ENCODE peak calls at places on chromosomes 13 and 19, in four cellular contexts. U is heart right ventricle; E is nucleus accumbens; H is activated naive CD4-positive, alpha-beta T cell. G is an unnamed sample.

GRCh38 chr13:42969558-42970172 is 22.4 kb downstream of the EPSTI1 start:
- DNase-seq in H (peak; percentile 72), U (peak; percentile 79), E (peak; percentile 47), G (peak; percentile 60)

GRCh38 chr13:61002686-61003085 is 413.0 kb downstream of the PCDH20 start:
- DNase-seq in U (no peak), E (no peak), H (no peak), G (no peak)

GRCh38 chr19:50791594-50792245 is 1.5 kb downstream of the ACP4 start:
- DNase-seq in U (no peak), H (no peak), E (no peak), G (no peak)

GRCh38 chr19:17441241-17442135 is 7.0 kb downstream of the TMEM221 start:
- DNase-seq in E (peak; percentile 1), H (no peak), U (no peak), G (no peak)

GRCh38 chr19:41324231-41324702 is 14.3 kb downstream of the CCDC97 start:
- DNase-seq in U (no peak), H (no peak), E (no peak), G (peak; percentile 53)

GRCh38 chr19:21323000-21323399 is 6.2 kb downstream of the ZNF708 start:
- DNase-seq in H (no peak), U (no peak), E (no peak), G (no peak)

GRCh38 chr13:48072304-48072703 is 22.6 kb downstream of the MED4 start:
- DNase-seq in U (no peak), E (no peak), H (no peak), G (no peak)

GRCh38 chr13:65378943-65379519 is 1851.1 kb downstream of the PCDH9 start:
- DNase-seq in H (no peak), U (no peak), E (no peak), G (no peak)

GRCh38 chr19:7337380-7338194 is 11.2 kb upstream of the ARHGEF18 start:
- DNase-seq in E (no peak), H (no peak), U (no peak), G (peak; percentile 56)

GRCh38 chr13:99895999-99896695 is 75.4 kb downstream of the ZIC5 start:
- DNase-seq in E (no peak), H (no peak), U (no peak), G (no peak)

GRCh38 chr13:33489563-33489962 is 204.0 kb upstream of the STARD13 start:
- DNase-seq in E (no peak), H (no peak), U (no peak), G (no peak)

GRCh38 chr19:8403820-8404109 is 9.3 kb upstream of the MARCHF2 start:
- DNase-seq in U (no peak), H (no peak), E (no peak), G (no peak)

GRCh38 chr13:28532226-28533048 is 37.5 kb upstream of the FLT1 start:
- DNase-seq in H (no peak), U (peak; percentile 55), E (no peak), G (no peak)

GRCh38 chr13:96200810-96201209 is 110.9 kb downstream of the HS6ST3 start:
- DNase-seq in U (no peak), H (no peak), E (no peak), G (no peak)

GRCh38 chr13:74715718-74716117 is 581.5 kb upstream of the KLF12 start:
- DNase-seq in H (no peak), U (no peak), E (no peak), G (no peak)

GRCh38 chr19:543912-544608 is at the start of gene GZMM:
- DNase-seq in U (no peak), E (no peak), H (peak; percentile 74), G (no peak)